ENCODE peak calls at places on chromosome 17, in seven cellular contexts. L is CD4-positive, alpha-beta memory T cell; T is fibroblast of lung; R is spleen; A is ovary; B is heart left ventricle; I is mucosa of descending colon. N is an unnamed sample.

GRCh38 chr17:33858121-33858520 is 397.0 kb upstream of the CCL2 start:
- DNase-seq in T (no peak), I (no peak), L (no peak), R (no peak), B (no peak), A (no peak), N (no peak)

GRCh38 chr17:75854111-75854748 is 905 bp downstream of the WBP2 start:
- DNase-seq in T (peak; percentile 63), B (no peak), A (no peak), L (no peak), I (no peak), R (peak; percentile 71), N (no peak)

GRCh38 chr17:82932146-82933005 is 92.6 kb upstream of the ZNF750 start:
- DNase-seq in T (peak; percentile 71), L (no peak), I (no peak), A (peak; percentile 5), B (no peak), R (peak; percentile 40), N (peak; percentile 50)

GRCh38 chr17:76077582-76078110 is 1.3 kb upstream of the ZACN start:
- DNase-seq in I (no peak), L (no peak), R (no peak), T (no peak), A (no peak), B (no peak), N (peak; percentile 35)

GRCh38 chr17:13508916-13509315 is 92.8 kb downstream of the HS3ST3A1 start:
- DNase-seq in R (no peak), A (no peak), L (no peak), T (no peak), I (no peak), B (no peak), N (no peak)

GRCh38 chr17:74516561-74516960 is 14.7 kb downstream of the CD300LB start:
- DNase-seq in R (no peak), I (no peak), L (no peak), A (no peak), T (no peak), B (no peak), N (no peak)

GRCh38 chr17:31452101-31452500 is 60.6 kb downstream of the RAB11FIP4 start:
- DNase-seq in I (no peak), R (no peak), L (no peak), T (no peak), B (no peak), A (no peak), N (no peak)

GRCh38 chr17:69058165-69058564 is 2.6 kb downstream of the ABCA9 start:
- DNase-seq in B (no peak), L (no peak), I (no peak), T (no peak), A (no peak), R (no peak), N (no peak)

GRCh38 chr17:78951967-78952551 is 26.9 kb upstream of the TIMP2 start:
- DNase-seq in B (no peak), R (no peak), A (no peak), T (no peak), I (peak; percentile 46), L (no peak), N (no peak)

GRCh38 chr17:57335195-57335792 is 79.0 kb downstream of the MSI2 start:
- DNase-seq in A (no peak), B (no peak), L (no peak), R (no peak), I (no peak), T (no peak), N (no peak)

GRCh38 chr17:57340160-57340981 is 84.0 kb downstream of the MSI2 start:
- DNase-seq in L (no peak), T (no peak), A (no peak), R (no peak), I (no peak), B (no peak), N (no peak)

GRCh38 chr17:57341611-57342010 is 85.3 kb downstream of the MSI2 start:
- DNase-seq in A (no peak), L (no peak), B (no peak), I (no peak), T (no peak), R (no peak), N (no peak)

GRCh38 chr17:57338257-57338919 is 82.1 kb downstream of the MSI2 start:
- DNase-seq in T (no peak), L (no peak), I (no peak), A (no peak), B (no peak), R (no peak), N (no peak)

GRCh38 chr17:57337390-57337789 is 81.1 kb downstream of the MSI2 start:
- DNase-seq in A (no peak), I (no peak), L (no peak), T (no peak), R (no peak), B (no peak), N (no peak)
- H3K4me1 ChIP-seq in A (peaks cover 4% of the 10 kb centered on the region), I (no peaks in the 10 kb centered on the region), L (no peaks in the 10 kb centered on the region), T (no peaks in the 10 kb centered on the region), R (peaks cover 4% of the 10 kb centered on the region), B (peaks cover 50% of the 10 kb centered on the region), N (no peaks in the 10 kb centered on the region)

GRCh38 chr17:27503636-27504035 is 47.4 kb downstream of the KSR1 start:
- DNase-seq in A (no peak), L (no peak), T (no peak), I (no peak), B (no peak), R (no peak), N (no peak)
- H3K36me3 ChIP-seq in A (no peaks in the 10 kb centered on the region), L (no peaks in the 10 kb centered on the region), T (no peaks in the 10 kb centered on the region), I (no peaks in the 10 kb centered on the region), B (no peaks in the 10 kb centered on the region), R (peaks cover 6% of the 10 kb centered on the region), N (no peaks in the 10 kb centered on the region)

GRCh38 chr17:80783461-80783860 is 208.2 kb upstream of the CHMP6 start:
- DNase-seq in T (peak; percentile 36), B (no peak), A (no peak), I (no peak), R (no peak), L (no peak), N (no peak)
- H3K4me1 ChIP-seq in T (peaks cover 5% of the 10 kb centered on the region), B (no peaks in the 10 kb centered on the region), A (peaks cover 6% of the 10 kb centered on the region), I (peaks cover 9% of the 10 kb centered on the region), R (peaks cover 30% of the 10 kb centered on the region), L (peaks cover 85% of the 10 kb centered on the region), N (peaks cover 39% of the 10 kb centered on the region)

GRCh38 chr17:49598918-49599317 is 23.2 kb downstream of the NXPH3 start:
- DNase-seq in T (no peak), R (no peak), L (no peak), B (no peak), I (no peak), A (no peak), N (no peak)
- H3K36me3 ChIP-seq in T (peaks cover 4% of the 10 kb centered on the region), R (peaks cover 99% of the 10 kb centered on the region), L (peaks cover 66% of the 10 kb centered on the region), B (peaks cover 89% of the 10 kb centered on the region), I (no peaks in the 10 kb centered on the region), A (no peaks in the 10 kb centered on the region), N (peaks cover 86% of the 10 kb centered on the region)

DNA sequence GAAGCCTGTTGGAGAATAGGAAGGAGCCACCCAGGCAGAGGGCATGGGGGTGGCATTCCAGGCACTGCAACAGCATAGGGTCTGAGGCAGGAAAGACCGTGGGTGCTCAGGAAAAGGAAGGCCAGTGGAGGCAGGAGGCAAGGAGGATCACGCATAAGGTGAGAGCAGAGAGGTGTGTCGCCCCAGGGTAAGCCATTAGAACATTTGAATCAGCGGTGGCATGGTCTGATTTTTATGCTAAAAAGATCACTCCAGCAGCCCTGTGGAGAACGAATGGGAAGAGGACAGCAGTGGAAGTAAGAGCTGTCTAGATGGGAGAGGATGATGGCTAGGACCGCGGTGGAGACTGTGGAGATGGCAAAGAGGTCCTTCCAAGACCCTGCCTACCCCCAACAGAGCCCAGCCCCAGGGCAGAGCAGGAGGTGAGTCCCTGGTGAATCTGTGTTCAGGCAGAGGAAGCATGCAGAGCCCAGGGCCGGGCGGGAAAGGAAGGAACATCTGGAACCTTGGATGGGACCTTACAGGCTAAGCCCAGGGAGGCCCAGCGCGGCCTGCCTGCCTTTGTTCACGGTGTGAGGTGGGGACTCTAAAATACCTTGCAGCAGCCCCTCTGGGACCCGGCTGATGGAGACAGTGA is 7.8 kb downstream of the LPO start:
- DNase-seq in T (no peak), I (no peak), B (no peak), R (no peak), L (no peak), A (no peak), N (no peak)
- H3K4me1 ChIP-seq in T (no peaks in the 10 kb centered on the region), I (peaks cover 6% of the 10 kb centered on the region), B (peaks cover 11% of the 10 kb centered on the region), R (peaks cover 5% of the 10 kb centered on the region), L (peaks cover 11% of the 10 kb centered on the region), A (no peaks in the 10 kb centered on the region), N (peaks cover 7% of the 10 kb centered on the region)

N was measured in upper lobe of right lung.